ENCODE peak calls at places on chromosomes 2 and 18, in nine cellular contexts. R, E, P, T, N, F, M, C and G are unnamed samples.

GRCh38 chr2:226556050-226556449 is 243.6 kb downstream of the IRS1 start:
- DNase-seq in F (no peak), P (no peak), C (no peak), N (no peak), E (no peak), T (no peak), R (no peak), M (no peak), G (no peak)

GRCh38 chr18:56139792-56140254 is 498.6 kb downstream of the TXNL1 start:
- DNase-seq in F (no peak), M (no peak), C (no peak), N (no peak), E (peak), R (peak), T (no peak), P (peak), G (no peak)

GRCh38 chr2:27683390-27684071 is 19.8 kb downstream of the SLC4A1AP start:
- DNase-seq in T (peak), P (no peak), F (peak), R (peak), E (peak), C (peak), M (peak), N (peak), G (peak)

GRCh38 chr2:6826081-6826913 is 39.4 kb downstream of the CMPK2 start:
- DNase-seq in M (peak), P (no peak), R (peak), N (peak), C (peak), T (no peak), F (peak), E (peak), G (peak)

GRCh38 chr2:152950125-152950524 is 231.7 kb downstream of the ARL6IP6 start:
- DNase-seq in F (no peak), C (no peak), P (no peak), R (no peak), E (peak), M (no peak), N (no peak), T (no peak), G (peak)

GRCh38 chr2:145845923-145846322 is 1326.0 kb upstream of the ZEB2 start:
- DNase-seq in F (no peak), C (no peak), N (no peak), R (no peak), M (no peak), T (no peak), E (no peak), P (no peak), G (no peak)

GRCh38 chr2:54899576-54900200 is 150.6 kb downstream of the RTN4 start:
- DNase-seq in T (no peak), N (no peak), R (peak), C (peak), F (no peak), P (no peak), E (peak), M (peak), G (peak)

GRCh38 chr2:135974036-135974435 is 11.4 kb downstream of the DARS1 start:
- DNase-seq in T (no peak), F (no peak), P (no peak), M (no peak), C (no peak), E (no peak), R (no peak), N (no peak), G (no peak)

GRCh38 chr2:96354492-96354891 is 18.9 kb downstream of the NCAPH start:
- DNase-seq in P (no peak), F (no peak), R (no peak), M (no peak), T (no peak), E (no peak), N (no peak), C (no peak), G (no peak)

GRCh38 chr2:79622508-79622907 is 109.7 kb downstream of the CTNNA2 start:
- DNase-seq in P (no peak), C (peak), F (no peak), R (no peak), N (no peak), E (peak), T (no peak), M (no peak), G (no peak)

GRCh38 chr18:2625217-2625616 is 30.3 kb upstream of the SMCHD1 start:
- DNase-seq in P (no peak), T (no peak), R (no peak), E (no peak), M (no peak), N (no peak), C (no peak), F (no peak), G (no peak)

GRCh38 chr2:8285081-8285480 is 396.8 kb upstream of the ID2 start:
- DNase-seq in C (no peak), E (peak), R (no peak), T (no peak), P (no peak), F (no peak), N (no peak), M (no peak), G (peak)

GRCh38 chr2:10773841-10774341 is 38.7 kb downstream of the PDIA6 start:
- DNase-seq in E (no peak), R (no peak), F (no peak), N (no peak), P (no peak), M (no peak), T (no peak), C (no peak), G (no peak)

GRCh38 chr2:11833601-11834000 is 87.2 kb downstream of the LPIN1 start:
- DNase-seq in E (peak), R (peak), T (no peak), P (no peak), N (no peak), C (no peak), F (no peak), M (peak), G (peak)

GRCh38 chr18:48777026-48777736 is 173.6 kb downstream of the SMAD7 start:
- DNase-seq in T (peak), M (peak), N (peak), R (no peak), E (peak), P (no peak), F (peak), C (no peak), G (peak)

GRCh38 chr2:56801214-56801613 is 617.4 kb downstream of the CCDC85A start:
- DNase-seq in P (no peak), R (no peak), T (no peak), C (no peak), F (no peak), N (no peak), E (no peak), M (no peak), G (no peak)

GRCh38 chr2:216774620-216775019 is 79.3 kb upstream of the IGFBP5 start:
- DNase-seq in N (no peak), C (no peak), F (no peak), T (no peak), P (no peak), M (no peak), E (peak), R (peak), G (no peak)

GRCh38 chr18:49444599-49444998 is 15.8 kb downstream of the DYM start:
- DNase-seq in P (no peak), E (no peak), F (no peak), R (no peak), T (no peak), M (no peak), N (no peak), C (no peak), G (no peak)

GRCh38 chr2:139864821-139865302 is 1084.7 kb upstream of the NXPH2 start:
- DNase-seq in N (no peak), P (no peak), C (no peak), E (peak), T (no peak), R (no peak), M (no peak), F (no peak), G (peak)

GRCh38 chr2:136361521-136361920 is 243.6 kb upstream of the CXCR4 start:
- DNase-seq in C (no peak), F (no peak), R (no peak), P (no peak), M (no peak), T (no peak), N (no peak), E (no peak), G (no peak)

GRCh38 chr2:230512955-230513748 is 97.2 kb downstream of the SP100 start:
- DNase-seq in M (no peak), T (no peak), N (no peak), R (no peak), C (no peak), P (no peak), F (no peak), E (no peak), G (no peak)

GRCh38 chr2:105517814-105518705 is 119.2 kb upstream of the FHL2 start:
- DNase-seq in E (no peak), P (peak), F (no peak), T (no peak), R (no peak), N (no peak), M (no peak), C (no peak), G (no peak)

GRCh38 chr2:15640291-15640711 is 48.6 kb downstream of the DDX1 start:
- DNase-seq in C (peak), R (peak), T (no peak), P (no peak), E (peak), N (no peak), F (no peak), M (no peak), G (peak)

GRCh38 chr2:96264086-96264485 is 1.7 kb downstream of the TMEM127 start:
- DNase-seq in C (no peak), R (no peak), N (no peak), T (no peak), F (no peak), M (no peak), P (no peak), E (no peak), G (no peak)

GRCh38 chr2:22855761-22856184 is 529.2 kb upstream of the KLHL29 start:
- DNase-seq in R (no peak), M (no peak), N (no peak), F (no peak), T (no peak), E (no peak), C (no peak), P (no peak), G (no peak)

GRCh38 chr2:188146888-188147287 is 144.8 kb upstream of the GULP1 start:
- DNase-seq in M (no peak), F (no peak), N (no peak), T (no peak), P (no peak), E (no peak), C (no peak), R (no peak), G (no peak)

GRCh38 chr18:46282646-46283045 is 178.5 kb downstream of the HAUS1 start:
- DNase-seq in R (no peak), C (no peak), T (no peak), M (no peak), F (no peak), N (no peak), P (no peak), E (no peak), G (no peak)

GRCh38 chr2:137254081-137254480 is 488.7 kb downstream of the THSD7B start:
- DNase-seq in E (no peak), C (no peak), N (no peak), T (no peak), F (no peak), R (no peak), M (no peak), P (no peak), G (no peak)

GRCh38 chr2:74239346-74239745 is 40.9 kb downstream of the MTHFD2 start:
- DNase-seq in N (peak), C (no peak), E (no peak), F (no peak), M (no peak), P (no peak), R (no peak), T (no peak), G (no peak)

GRCh38 chr2:118443596-118443995 is 355.3 kb downstream of the INSIG2 start:
- DNase-seq in T (no peak), E (peak), M (no peak), F (no peak), N (no peak), P (no peak), R (peak), C (no peak), G (no peak)

GRCh38 chr18:32439241-32439640 is 31.4 kb downstream of the GAREM1 start:
- DNase-seq in N (no peak), F (no peak), E (no peak), M (no peak), C (no peak), T (no peak), R (no peak), P (no peak), G (no peak)

GRCh38 chr18:8749492-8749891 is 44.1 kb downstream of the MTCL1 start:
- DNase-seq in P (no peak), C (no peak), R (no peak), N (no peak), F (no peak), M (no peak), E (no peak), T (no peak), G (no peak)

GRCh38 chr2:86037795-86038192 is 67.9 kb downstream of the POLR1A start:
- DNase-seq in R (no peak), M (peak), E (no peak), T (no peak), N (no peak), F (no peak), C (no peak), P (no peak), G (no peak)

GRCh38 chr18:38244360-38244940 is 678.9 kb upstream of the CELF4 start:
- DNase-seq in N (no peak), C (no peak), F (no peak), E (no peak), R (no peak), M (no peak), P (no peak), T (no peak), G (no peak)

GRCh38 chr2:54924121-54924520 is 126.1 kb downstream of the RTN4 start:
- DNase-seq in P (no peak), C (no peak), R (no peak), M (no peak), F (no peak), N (no peak), E (no peak), T (no peak), G (no peak)

GRCh38 chr2:206805922-206806607 is 40.7 kb downstream of the FASTKD2 start:
- DNase-seq in E (no peak), C (no peak), F (no peak), T (no peak), M (no peak), N (no peak), R (no peak), P (no peak), G (no peak)

GRCh38 chr18:28494151-28494550 is 317.2 kb upstream of the CDH2 start:
- DNase-seq in E (no peak), C (no peak), F (no peak), T (no peak), M (no peak), R (no peak), P (no peak), N (no peak), G (no peak)